ENCODE peak calls at places on chromosomes 3 and 15, in ten cellular contexts. H, Z, D, A, C, O, U, Q, N and I are unnamed samples. For H3K4me1, the result is how much of the 10 kb centered on the place peaks cover.

GRCh38 chr15:67945951-67946700 is 106.3 kb upstream of the RNU6-1 start:
- DNase-seq in H (no peak), Z (no peak), D (no peak), A (peak), C (no peak), O (peak), U (no peak), Q (peak), N (peak), I (no peak)

GRCh38 chr3:130963878-130964277 is 62.7 kb downstream of the ASTE1 start:
- DNase-seq in H (no peak), Z (no peak), D (no peak), A (peak), C (no peak), O (peak), U (no peak), Q (peak), N (no peak), I (no peak)

GRCh38 chr15:101329867-101330380 is 34.9 kb upstream of the SNRPA1 start:
- DNase-seq in H (no peak), Z (no peak), D (no peak), A (no peak), C (no peak), O (no peak), U (no peak), Q (no peak), N (no peak), I (no peak)

GRCh38 chr15:72155021-72155621 is 36.9 kb downstream of the SENP8 start:
- DNase-seq in H (peak), Z (peak), D (peak), A (peak), C (peak), O (peak), U (peak), Q (peak), N (peak), I (peak)

GRCh38 chr15:59300618-59301139 is 72.0 kb downstream of the MYO1E start:
- DNase-seq in H (no peak), Z (peak), D (peak), A (no peak), C (peak), O (peak), U (no peak), Q (no peak), N (no peak), I (no peak)

GRCh38 chr3:197308591-197308990 is 10.2 kb upstream of the DLG1 start:
- DNase-seq in H (no peak), Z (no peak), D (no peak), A (peak), C (no peak), O (no peak), U (no peak), Q (peak), N (no peak), I (no peak)

GRCh38 chr3:197298858-197299854 is 744 bp upstream of the DLG1 start:
- DNase-seq in H (no peak), Z (peak), D (peak), A (no peak), C (peak), O (peak), U (peak), Q (peak), N (peak), I (no peak)

GRCh38 chr3:181252626-181253025 is 263.1 kb upstream of the DNAJC19 start:
- DNase-seq in H (no peak), Z (no peak), D (no peak), A (no peak), C (no peak), O (no peak), U (no peak), Q (no peak), N (no peak), I (no peak)

GRCh38 chr3:114103858-114104257 is 47.3 kb downstream of the QTRT2 start:
- DNase-seq in H (no peak), Z (no peak), D (no peak), A (no peak), C (no peak), O (no peak), U (no peak), Q (no peak), N (no peak), I (no peak)

GRCh38 chr3:64650710-64651109 is 37.1 kb downstream of the ADAMTS9 start:
- DNase-seq in H (no peak), Z (no peak), D (no peak), A (peak), C (no peak), O (no peak), U (no peak), Q (peak), N (no peak), I (no peak)

DNA sequence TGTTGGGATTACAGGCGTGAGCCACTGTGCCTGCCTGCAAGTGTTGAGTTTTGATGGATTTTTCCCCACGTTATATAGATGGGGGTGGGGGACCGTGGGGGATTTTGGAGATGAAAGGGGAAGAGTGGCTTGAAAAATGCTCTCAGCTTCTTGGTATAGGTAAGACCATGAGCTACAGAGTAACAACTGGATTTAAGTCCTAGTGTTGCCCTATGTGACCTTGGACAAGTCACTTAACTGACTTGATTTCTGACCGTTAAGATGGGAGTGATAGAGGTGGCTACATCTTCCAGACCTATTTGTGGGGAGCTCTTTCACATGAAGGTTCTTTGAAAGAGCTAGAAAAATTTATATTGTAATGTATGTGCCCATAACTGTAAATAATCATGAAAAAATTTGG is 13.3 kb downstream of the TRIM71 start:
- DNase-seq in H (no peak), Z (no peak), D (no peak), A (no peak), C (no peak), O (no peak), U (no peak), Q (no peak), N (no peak), I (no peak)
- H3K4me1 ChIP-seq in H (under half), Z (under half), D (under half), A (under half), C (under half), O (under half), U (under half), Q (under half), N (under half), I (under half)

GRCh38 chr15:74788042-74788715 is 6.3 kb downstream of the CSK start:
- DNase-seq in H (no peak), Z (no peak), D (peak), A (no peak), C (no peak), O (no peak), U (no peak), Q (no peak), N (no peak), I (no peak)
- H3K4me1 ChIP-seq in H (half or more), Z (half or more), D (half or more), A (under half), C (under half), O (under half), U (half or more), Q (under half), N (half or more), I (half or more)

GRCh38 chr3:57127849-57128566 is 37.1 kb downstream of the IL17RD start:
- DNase-seq in H (no peak), Z (peak), D (no peak), A (no peak), C (no peak), O (no peak), U (no peak), Q (peak), N (no peak), I (no peak)
- H3K4me1 ChIP-seq in H (under half), Z (under half), D (under half), A (under half), C (under half), O (under half), U (under half), Q (under half), N (under half), I (under half)

DNA sequence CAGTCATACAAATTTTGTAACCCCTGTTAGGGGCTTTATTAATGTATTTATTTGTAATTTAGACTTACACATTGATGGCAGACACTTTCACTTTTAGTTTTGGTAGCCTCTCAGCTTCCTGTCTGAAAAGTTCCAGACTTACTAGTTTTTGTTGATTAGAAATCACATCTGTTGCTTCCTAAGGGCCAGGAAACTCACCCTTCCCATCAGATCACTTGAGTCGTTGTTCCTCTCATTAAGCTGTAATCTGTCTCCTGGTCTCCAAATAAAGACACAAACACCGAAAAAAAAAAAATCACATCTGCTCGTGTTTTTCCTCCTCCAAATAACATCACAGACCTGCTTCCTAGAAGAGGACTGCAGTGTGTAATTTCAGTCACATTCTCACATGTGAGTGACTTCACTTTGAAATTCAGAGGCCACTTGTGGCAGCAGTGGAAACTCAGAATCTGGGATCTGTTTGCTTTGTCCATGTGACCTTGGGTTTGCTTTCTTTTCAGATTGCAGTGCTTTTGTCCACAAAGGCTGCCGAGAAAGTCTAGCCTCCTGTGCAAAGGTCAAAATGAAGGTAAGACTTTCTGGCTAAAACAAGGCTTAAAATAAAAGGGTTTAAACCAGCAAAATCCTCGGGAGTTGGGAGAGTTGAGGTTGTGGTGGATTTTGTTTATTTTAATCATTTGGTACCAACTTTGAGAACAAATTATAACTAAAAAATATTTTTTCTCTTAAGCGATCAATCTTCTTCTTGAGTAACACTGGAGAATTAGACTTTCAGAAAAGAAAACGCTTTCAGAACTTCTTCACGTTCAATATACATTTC is 87.0 kb downstream of the KLHL25 start:
- DNase-seq in H (no peak), Z (no peak), D (no peak), A (peak), C (no peak), O (peak), U (no peak), Q (peak), N (peak), I (no peak)
- H3K4me1 ChIP-seq in H (half or more), Z (half or more), D (half or more), A (under half), C (under half), O (under half), U (under half), Q (half or more), N (half or more), I (half or more)

GRCh38 chr3:30289751-30290150 is 316.6 kb upstream of the TGFBR2 start:
- DNase-seq in H (no peak), Z (no peak), D (no peak), A (no peak), C (no peak), O (no peak), U (no peak), Q (no peak), N (no peak), I (no peak)
- H3K4me1 ChIP-seq in H (under half), Z (under half), D (under half), A (under half), C (under half), O (half or more), U (under half), Q (half or more), N (under half), I (under half)

GRCh38 chr15:40338041-40338657 is 2.6 kb downstream of the CCDC9B start:
- DNase-seq in H (peak), Z (peak), D (peak), A (peak), C (peak), O (peak), U (peak), Q (peak), N (peak), I (no peak)

GRCh38 chr15:40334541-40334940 is 6.2 kb downstream of the CCDC9B start:
- DNase-seq in H (no peak), Z (no peak), D (no peak), A (no peak), C (no peak), O (no peak), U (peak), Q (no peak), N (no peak), I (no peak)

GRCh38 chr15:40334941-40335795 is 5.6 kb downstream of the CCDC9B start:
- DNase-seq in H (no peak), Z (no peak), D (peak), A (no peak), C (no peak), O (no peak), U (peak), Q (no peak), N (no peak), I (no peak)

GRCh38 chr15:40337597-40337996 is 3.1 kb downstream of the CCDC9B start:
- DNase-seq in H (no peak), Z (no peak), D (no peak), A (no peak), C (peak), O (no peak), U (peak), Q (no peak), N (no peak), I (no peak)

DNA sequence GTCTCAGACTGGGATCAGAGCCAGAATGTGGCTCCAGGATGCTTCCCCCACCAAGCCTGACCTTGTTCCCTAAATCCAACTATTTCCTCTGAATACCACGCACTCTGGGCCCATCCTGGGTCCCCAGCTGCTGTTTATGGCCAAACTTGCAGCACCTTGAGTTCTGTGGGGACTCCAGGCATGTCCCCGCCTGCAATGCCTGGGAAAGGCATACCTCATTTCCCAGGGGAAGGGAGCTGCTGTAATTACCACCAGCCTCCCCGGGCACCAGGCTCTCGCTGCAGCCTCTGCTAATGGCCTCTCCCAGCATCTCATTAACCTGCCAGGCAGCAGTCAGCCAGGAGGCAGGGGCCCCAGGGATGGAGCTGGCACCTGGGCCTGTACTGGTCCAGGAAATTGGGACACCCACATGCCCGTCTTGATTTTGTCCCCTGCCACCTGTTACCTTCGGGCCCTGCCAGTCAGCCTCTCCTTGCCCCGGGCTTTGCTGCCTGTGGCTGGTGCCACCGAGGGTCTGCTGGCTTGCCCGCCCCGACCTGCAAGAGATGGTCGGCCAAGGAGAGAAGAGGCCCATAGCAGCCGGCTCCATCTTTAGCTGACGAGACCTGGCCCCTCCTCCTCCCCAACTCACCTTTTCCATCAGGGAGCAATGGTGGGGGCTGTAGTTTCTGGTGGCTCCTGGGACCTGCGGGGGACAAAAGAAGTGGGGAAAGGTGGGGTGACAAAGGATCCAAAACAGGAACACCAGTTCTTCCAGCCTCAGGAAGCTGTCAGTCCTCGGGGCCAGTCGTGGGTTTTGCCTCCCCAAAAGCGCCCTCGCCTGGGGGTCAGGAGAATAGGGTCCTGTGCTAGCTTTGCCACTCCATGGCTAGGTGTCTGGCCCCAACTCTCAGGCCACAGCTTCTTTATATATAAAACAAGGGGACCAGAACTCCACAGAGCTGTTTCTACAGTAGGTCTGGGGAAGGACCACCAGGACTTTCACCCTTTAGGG is 4.3 kb downstream of the CCDC9B start:
- DNase-seq in H (no peak), Z (no peak), D (no peak), A (no peak), C (no peak), O (no peak), U (peak), Q (no peak), N (no peak), I (no peak)
- H3K4me1 ChIP-seq in H (half or more), Z (half or more), D (half or more), A (under half), C (under half), O (under half), U (under half), Q (under half), N (half or more), I (half or more)

GRCh38 chr3:10289785-10290355 is 2.9 kb downstream of the GHRL start:
- DNase-seq in H (no peak), Z (no peak), D (no peak), A (no peak), C (no peak), O (no peak), U (no peak), Q (no peak), N (no peak), I (no peak)
- H3K4me1 ChIP-seq in H (under half), Z (under half), D (under half), A (under half), C (under half), O (under half), U (under half), Q (under half), N (under half), I (under half)

GRCh38 chr3:191257286-191257685 is 58.2 kb downstream of the OSTN start:
- DNase-seq in H (no peak), Z (no peak), D (no peak), A (no peak), C (no peak), O (no peak), U (no peak), Q (no peak), N (no peak), I (no peak)
- H3K4me1 ChIP-seq in H (under half), Z (under half), D (under half), A (under half), C (under half), O (under half), U (under half), Q (under half), N (under half), I (under half)